ENCODE peak calls at places on chromosome 20, in eight cellular contexts. M, A, S, Q, N, P, I and G are unnamed samples.

GRCh38 chr20:11581271-11581670 is 336.4 kb upstream of the BTBD3 start:
- DNase-seq in P (peak; percentile 22), Q (no peak), A (no peak), S (no peak), I (no peak), N (no peak), M (no peak), G (peak; percentile 10)

GRCh38 chr20:39044501-39044900 is 82.4 kb downstream of the DHX35 start:
- DNase-seq in I (no peak), M (no peak), N (no peak), A (no peak), Q (no peak), P (no peak), S (no peak), G (no peak)

GRCh38 chr20:4449977-4450715 is 271.6 kb upstream of the PRND start:
- DNase-seq in P (peak; percentile 13), Q (no peak), M (peak; percentile 77), I (no peak), A (no peak), N (no peak), S (peak; percentile 19), G (no peak)

GRCh38 chr20:48702388-48703041 is 125.3 kb downstream of the PREX1 start:
- DNase-seq in S (no peak), P (no peak), N (no peak), A (no peak), Q (no peak), M (no peak), I (peak; percentile 11), G (no peak)

GRCh38 chr20:39706089-39706721 is 744.1 kb downstream of the DHX35 start:
- DNase-seq in P (no peak), A (no peak), I (no peak), M (no peak), Q (no peak), N (no peak), S (no peak), G (no peak)

GRCh38 chr20:46040902-46041535 is 12.0 kb downstream of the SLC12A5 start:
- DNase-seq in Q (peak; percentile 45), S (no peak), I (no peak), A (no peak), N (no peak), P (no peak), M (peak; percentile 37), G (peak; percentile 85)

GRCh38 chr20:44610313-44610965 is 28.1 kb downstream of the PKIG start:
- DNase-seq in A (no peak), N (no peak), M (no peak), S (no peak), I (no peak), Q (peak; percentile 77), P (no peak), G (no peak)

GRCh38 chr20:40743172-40743775 is 54.2 kb upstream of the MAFB start:
- DNase-seq in P (no peak), Q (no peak), A (no peak), N (no peak), I (no peak), S (no peak), M (no peak), G (no peak)

GRCh38 chr20:39070484-39071231 is 108.5 kb downstream of the DHX35 start:
- DNase-seq in Q (no peak), I (no peak), A (no peak), P (peak; percentile 23), M (peak; percentile 34), N (no peak), S (peak; percentile 38), G (no peak)

GRCh38 chr20:15155848-15156401 is 818.5 kb upstream of the FLRT3 start:
- DNase-seq in N (no peak), M (no peak), P (no peak), Q (no peak), S (no peak), A (no peak), I (no peak), G (no peak)

GRCh38 chr20:25274891-25275812 is 27.3 kb downstream of the PYGB start:
- DNase-seq in I (peak; percentile 48), P (no peak), N (no peak), A (no peak), Q (no peak), M (no peak), S (peak; percentile 9), G (no peak)

GRCh38 chr20:4896119-4896700 is 105.1 kb downstream of the SLC23A2 start:
- DNase-seq in I (no peak), P (no peak), S (no peak), Q (no peak), A (no peak), N (no peak), M (no peak), G (no peak)

GRCh38 chr20:59027746-59028320 is 4.3 kb downstream of the ATP5F1E start:
- DNase-seq in M (peak; percentile 55), P (no peak), S (no peak), I (no peak), Q (no peak), A (no peak), N (no peak), G (no peak)

GRCh38 chr20:62364911-62365736 is 2.0 kb downstream of the LAMA5 start:
- DNase-seq in S (peak; percentile 91), A (peak; percentile 66), P (no peak), I (peak; percentile 94), N (no peak), M (no peak), Q (no peak), G (no peak)

GRCh38 chr20:62009869-62010445 is 55.7 kb downstream of the TAF4 start:
- DNase-seq in N (no peak), S (no peak), A (no peak), I (no peak), P (no peak), Q (no peak), M (no peak), G (no peak)

GRCh38 chr20:53735536-53736050 is 142.0 kb upstream of the ZNF217 start:
- DNase-seq in N (no peak), I (no peak), Q (no peak), P (no peak), A (no peak), M (peak; percentile 91), S (no peak), G (no peak)

GRCh38 chr20:53736122-53736756 is 142.6 kb upstream of the ZNF217 start:
- DNase-seq in I (no peak), P (no peak), S (no peak), A (no peak), M (peak; percentile 37), Q (no peak), N (no peak), G (peak; percentile 70)

GRCh38 chr20:53737404-53738038 is 143.9 kb upstream of the ZNF217 start:
- DNase-seq in P (no peak), N (no peak), M (peak; percentile 62), I (no peak), Q (no peak), S (no peak), A (no peak), G (peak; percentile 52)

GRCh38 chr20:53738039-53738944 is 144.7 kb upstream of the ZNF217 start:
- DNase-seq in M (peak; percentile 77), N (no peak), Q (no peak), P (no peak), I (peak; percentile 82), S (peak; percentile 52), A (no peak), G (peak; percentile 93)

GRCh38 chr20:53736757-53737403 is 143.2 kb upstream of the ZNF217 start:
- DNase-seq in P (no peak), A (no peak), N (no peak), Q (no peak), I (no peak), S (no peak), M (peak; percentile 77), G (peak; percentile 42)
- H3K4me1 ChIP-seq in P (peaks cover 5% of the 10 kb centered on the region), A (peaks cover 6% of the 10 kb centered on the region), N (peaks cover 3% of the 10 kb centered on the region), Q (peaks cover 20% of the 10 kb centered on the region), I (peaks cover 4% of the 10 kb centered on the region), S (peaks cover 16% of the 10 kb centered on the region), M (peaks cover 49% of the 10 kb centered on the region), G (peaks cover 61% of the 10 kb centered on the region)

DNA sequence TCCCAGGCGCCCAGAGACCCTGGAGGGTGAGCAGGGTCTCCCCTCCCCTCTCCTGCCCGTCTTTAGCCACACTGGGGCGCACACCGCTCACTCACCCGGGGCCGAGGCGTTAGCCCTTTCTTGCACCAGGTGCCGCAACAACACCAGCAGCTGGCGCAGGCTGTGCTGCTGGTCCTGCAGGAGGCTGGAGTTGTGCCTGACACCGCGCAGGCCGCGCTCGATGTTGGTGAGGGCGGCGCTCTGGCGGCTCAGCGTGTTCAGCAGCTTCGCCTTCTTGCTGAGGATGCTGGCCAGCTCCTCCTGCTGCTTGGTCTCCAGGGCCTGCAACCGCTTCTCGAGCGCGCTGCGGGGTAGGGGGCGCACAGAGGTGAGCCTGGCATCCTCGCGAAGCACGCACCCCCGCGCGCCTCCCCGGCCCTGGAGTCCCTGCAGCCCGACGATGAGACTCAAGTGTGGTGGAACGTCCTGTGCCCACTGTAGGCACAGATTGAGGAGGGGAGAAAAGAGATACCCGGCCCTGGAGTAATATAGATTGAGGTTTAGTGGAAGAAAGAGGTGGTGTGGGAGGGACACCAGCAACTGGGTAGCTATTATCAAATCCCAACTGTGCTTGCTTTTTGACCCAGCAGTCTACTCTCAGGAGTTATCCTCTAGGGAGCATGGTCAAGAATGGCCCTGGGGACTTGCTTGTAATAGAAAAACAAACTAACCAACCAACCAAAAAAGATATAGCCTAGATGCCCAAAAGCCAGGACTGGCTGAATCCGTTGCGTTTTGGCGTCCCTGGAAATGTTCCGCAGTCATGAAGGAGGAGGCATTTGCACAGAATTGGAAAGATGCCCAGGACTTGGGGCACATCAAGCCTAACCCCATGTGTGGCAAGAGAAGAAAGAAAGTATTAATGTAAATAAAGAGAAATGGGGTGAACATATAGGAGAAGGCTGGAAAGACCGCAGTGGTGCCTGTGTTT is 30.9 kb downstream of the ANGPT4 start:
- DNase-seq in N (no peak), Q (no peak), P (no peak), M (peak; percentile 49), I (peak; percentile 24), A (no peak), S (peak; percentile 25), G (no peak)
- H3K4me3 ChIP-seq in N (no peak overlapping the region), Q (no peak overlapping the region), P (no peak overlapping the region), M (no peak overlapping the region), I (no peak overlapping the region), A (no peak overlapping the region), S (no peak overlapping the region), G (no peak overlapping the region)

GRCh38 chr20:32632461-32633354 is 41.0 kb downstream of the C20orf203 start:
- DNase-seq in P (no peak), M (no peak), Q (no peak), N (no peak), A (no peak), S (no peak), I (no peak), G (no peak)
- H3K4me1 ChIP-seq in P (peaks cover 14% of the 10 kb centered on the region), M (peaks cover 7% of the 10 kb centered on the region), Q (peaks cover 13% of the 10 kb centered on the region), N (no peaks in the 10 kb centered on the region), A (peaks cover 1% of the 10 kb centered on the region), S (peaks cover 15% of the 10 kb centered on the region), I (peaks cover under 1% of the 10 kb centered on the region), G (no peaks in the 10 kb centered on the region)

DNA sequence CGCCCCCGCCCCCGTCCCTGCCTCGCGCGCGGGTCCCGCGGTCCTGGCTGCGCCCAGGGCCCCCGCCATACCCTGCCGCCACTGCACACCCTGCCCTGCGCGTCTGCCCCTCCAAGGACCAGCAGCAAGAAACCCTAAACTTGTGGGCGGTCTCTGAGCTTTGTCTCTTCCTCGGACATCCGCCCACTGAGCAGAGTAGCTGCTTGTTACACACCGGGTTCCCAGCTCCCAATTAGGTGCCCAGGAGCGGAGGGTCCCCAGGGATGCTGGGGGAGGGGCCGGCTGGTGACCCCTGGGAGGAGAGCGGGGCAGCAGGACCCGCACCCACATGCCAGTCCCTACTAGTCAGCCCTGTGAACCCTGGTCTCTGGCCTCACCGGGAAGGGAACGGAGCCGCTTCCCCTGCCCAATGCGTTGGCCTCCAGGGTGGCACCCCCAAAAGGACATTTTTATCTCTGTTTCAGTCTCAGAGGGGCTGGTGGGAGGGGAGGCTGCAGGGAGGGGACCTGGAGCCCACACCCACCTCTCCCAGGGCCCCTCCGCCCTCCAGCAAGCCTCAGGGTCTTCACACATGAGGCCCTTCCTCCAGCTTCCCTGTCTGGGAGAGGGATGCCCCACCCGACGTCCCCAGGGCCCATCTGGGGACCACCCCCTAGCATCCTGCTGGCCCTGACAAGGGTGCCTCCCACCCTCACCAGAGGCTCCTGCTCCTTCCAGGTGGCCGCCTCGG is 10.5 kb downstream of the STMN3 start:
- DNase-seq in Q (no peak), S (no peak), A (no peak), N (no peak), P (no peak), M (no peak), I (no peak), G (peak; percentile 58)
- H3K4me3 ChIP-seq in Q (peak overlapping the region; percentile 35), S (no peak overlapping the region), A (peak overlapping the region; percentile 73), N (peak overlapping the region; percentile 39), P (peak overlapping the region; percentile 40), M (no peak overlapping the region), I (peak overlapping the region; percentile 70), G (peak overlapping the region; percentile 24)